ENCODE peak calls at places on chromosomes 1 and 21, in eight cellular contexts. Q is KG1; O is stimulated activated CD4-positive, alpha-beta T cell treated with anti-CD3 and anti-CD28 coated beads, Interleukin-2, amount 100 ng/mL, for 48 hours; S is GM20000; Y is nucleus accumbens; N is activated T-cell treated with anti-CD3 and anti-CD28 coated beads, Interleukin-2, amount 50 U/mL, for 72 hours; H is GM04503; X is stimulated activated CD8-positive, alpha-beta memory T cell treated with anti-CD3 and anti-CD28 coated beads, Interleukin-7, amount 100 ng/mL, for 1 hour. M is an unnamed sample.

GRCh38 chr1:47215713-47216112 is 16.3 kb downstream of the TAL1 start:
- DNase-seq in Q (no peak), O (no peak), S (no peak), Y (no peak), N (no peak), H (no peak), X (no peak), M (no peak)

GRCh38 chr1:4107291-4107690 is 207.2 kb upstream of the C1orf174 start:
- DNase-seq in Q (no peak), O (no peak), S (no peak), Y (no peak), N (no peak), H (no peak), X (no peak), M (no peak)

GRCh38 chr1:87215592-87215991 is 113.1 kb upstream of the LMO4 start:
- DNase-seq in Q (no peak), O (no peak), S (no peak), Y (no peak), N (no peak), H (no peak), X (no peak), M (no peak)

GRCh38 chr1:42340093-42340492 is 5.1 kb upstream of the FOXJ3 start:
- DNase-seq in Q (no peak), O (no peak), S (no peak), Y (no peak), N (no peak), H (no peak), X (no peak), M (no peak)

GRCh38 chr1:83508485-83509151 is 490.3 kb downstream of the TTLL7 start:
- DNase-seq in Q (peak), O (peak), S (peak), Y (no peak), N (peak), H (peak), X (no peak), M (peak)

GRCh38 chr1:43269627-43270375 is at the start of gene TMEM125:
- DNase-seq in Q (no peak), O (no peak), S (peak), Y (no peak), N (no peak), H (no peak), X (no peak), M (no peak)

GRCh38 chr1:210624722-210625121 is 296.0 kb downstream of the HHAT start:
- DNase-seq in Q (no peak), O (no peak), S (no peak), Y (peak), N (no peak), H (no peak), X (no peak), M (no peak)

GRCh38 chr1:232952514-232953175 is 2.2 kb downstream of the NTPCR start:
- DNase-seq in Q (no peak), O (peak), S (peak), Y (no peak), N (peak), H (no peak), X (no peak), M (no peak)

GRCh38 chr1:11422701-11423100 is 56.3 kb upstream of the DISP3 start:
- DNase-seq in Q (no peak), O (no peak), S (no peak), Y (no peak), N (no peak), H (no peak), X (no peak), M (no peak)

GRCh38 chr1:177567393-177567792 is 396.6 kb downstream of the BRINP2 start:
- DNase-seq in Q (no peak), O (no peak), S (no peak), Y (no peak), N (no peak), H (no peak), X (no peak), M (no peak)

GRCh38 chr1:189269011-189269410 is 1208.7 kb downstream of the BRINP3 start:
- DNase-seq in Q (no peak), O (no peak), S (no peak), Y (no peak), N (no peak), H (no peak), X (no peak), M (peak)

GRCh38 chr1:32335619-32335950 is 448 bp downstream of the MARCKSL1 start:
- DNase-seq in Q (no peak), O (no peak), S (peak), Y (no peak), N (no peak), H (no peak), X (no peak), M (no peak)

GRCh38 chr21:42298657-42299056 is 16.6 kb downstream of the TFF3 start:
- DNase-seq in Q (no peak), O (no peak), S (no peak), Y (no peak), N (no peak), H (no peak), X (no peak), M (no peak)

GRCh38 chr1:114956570-114956969 is 73.1 kb upstream of the TSHB start:
- DNase-seq in Q (no peak), O (no peak), S (no peak), Y (no peak), N (no peak), H (no peak), X (no peak), M (no peak)

GRCh38 chr1:163796394-163796821 is 474.7 kb downstream of the NUF2 start:
- DNase-seq in Q (no peak), O (no peak), S (no peak), Y (no peak), N (no peak), H (peak), X (no peak), M (no peak)

GRCh38 chr1:47709302-47710074 is 271.6 kb downstream of the FOXD2 start:
- DNase-seq in Q (no peak), O (no peak), S (peak), Y (no peak), N (peak), H (no peak), X (no peak), M (no peak)

GRCh38 chr1:98366343-98366742 is 295.2 kb upstream of the SNX7 start:
- DNase-seq in Q (no peak), O (no peak), S (no peak), Y (no peak), N (no peak), H (no peak), X (no peak), M (no peak)

GRCh38 chr1:84352298-84353106 is 45.8 kb upstream of the DNASE2B start:
- DNase-seq in Q (no peak), O (no peak), S (no peak), Y (no peak), N (no peak), H (no peak), X (no peak), M (no peak)

GRCh38 chr1:26861286-26861701 is 1.7 kb upstream of the SFN start:
- DNase-seq in Q (no peak), O (no peak), S (no peak), Y (no peak), N (no peak), H (no peak), X (no peak), M (no peak)

GRCh38 chr1:165717918-165718515 is 19.7 kb upstream of the ALDH9A1 start:
- DNase-seq in Q (peak), O (peak), S (peak), Y (peak), N (peak), H (no peak), X (no peak), M (no peak)

GRCh38 chr1:114388432-114389003 is 122.5 kb downstream of the TRIM33 start:
- DNase-seq in Q (no peak), O (no peak), S (no peak), Y (no peak), N (no peak), H (no peak), X (no peak), M (no peak)

GRCh38 chr1:210475806-210476205 is 147.1 kb downstream of the HHAT start:
- DNase-seq in Q (no peak), O (no peak), S (no peak), Y (no peak), N (no peak), H (no peak), X (no peak), M (no peak)

GRCh38 chr1:21297975-21298374 is 7.7 kb upstream of the ECE1 start:
- DNase-seq in Q (no peak), O (no peak), S (no peak), Y (no peak), N (no peak), H (no peak), X (no peak), M (no peak)

GRCh38 chr1:215648957-215649356 is 81.9 kb downstream of the KCTD3 start:
- DNase-seq in Q (no peak), O (no peak), S (no peak), Y (no peak), N (no peak), H (no peak), X (no peak), M (no peak)

GRCh38 chr1:243748706-243749283 is 101.2 kb downstream of the AKT3 start:
- DNase-seq in Q (peak), O (peak), S (peak), Y (peak), N (no peak), H (peak), X (no peak), M (peak)

GRCh38 chr1:108316545-108316944 is 72.7 kb upstream of the NBPF4 start:
- DNase-seq in Q (no peak), O (no peak), S (no peak), Y (no peak), N (no peak), H (no peak), X (no peak), M (no peak)

GRCh38 chr1:1162597-1163537 is 10.8 kb upstream of the TTLL10 start:
- DNase-seq in Q (no peak), O (no peak), S (no peak), Y (no peak), N (no peak), H (no peak), X (no peak), M (no peak)

GRCh38 chr1:164560076-164560475 is 1.1 kb downstream of the PBX1 start:
- DNase-seq in Q (no peak), O (no peak), S (no peak), Y (no peak), N (no peak), H (no peak), X (no peak), M (no peak)

GRCh38 chr21:34743831-34744230 is 75.0 kb downstream of the CLIC6 start:
- DNase-seq in Q (no peak), O (no peak), S (no peak), Y (no peak), N (no peak), H (peak), X (no peak), M (no peak)

GRCh38 chr1:235236128-235236527 is 75.1 kb upstream of the RBM34 start:
- DNase-seq in Q (no peak), O (no peak), S (no peak), Y (no peak), N (no peak), H (no peak), X (no peak), M (no peak)

GRCh38 chr1:154808909-154809262 is 61.2 kb downstream of the KCNN3 start:
- DNase-seq in Q (no peak), O (no peak), S (peak), Y (no peak), N (no peak), H (no peak), X (no peak), M (no peak)

GRCh38 chr1:231575472-231575871 is 47.0 kb downstream of the TSNAX start:
- DNase-seq in Q (no peak), O (no peak), S (no peak), Y (no peak), N (no peak), H (no peak), X (no peak), M (no peak)

GRCh38 chr1:192580351-192580962 is 4.9 kb downstream of the RGS1 start:
- DNase-seq in Q (no peak), O (no peak), S (peak), Y (no peak), N (no peak), H (no peak), X (no peak), M (no peak)

GRCh38 chr1:184882649-184883303 is 91.5 kb downstream of the NIBAN1 start:
- DNase-seq in Q (no peak), O (no peak), S (no peak), Y (no peak), N (peak), H (no peak), X (no peak), M (no peak)

GRCh38 chr1:157202331-157202730 is 64.1 kb upstream of the ETV3 start:
- DNase-seq in Q (no peak), O (no peak), S (no peak), Y (no peak), N (no peak), H (no peak), X (no peak), M (no peak)

GRCh38 chr1:78440381-78440793 is 50.4 kb upstream of the PTGFR start:
- DNase-seq in Q (no peak), O (no peak), S (no peak), Y (no peak), N (no peak), H (no peak), X (no peak), M (no peak)

GRCh38 chr1:246532519-246532918 is 25.4 kb upstream of the SMYD3 start:
- DNase-seq in Q (no peak), O (no peak), S (no peak), Y (no peak), N (no peak), H (no peak), X (no peak), M (no peak)

GRCh38 chr21:38945536-38946245 is 140.0 kb downstream of the ETS2 start:
- DNase-seq in Q (no peak), O (no peak), S (no peak), Y (no peak), N (no peak), H (no peak), X (no peak), M (no peak)

GRCh38 chr21:37762606-37763005 is 153.7 kb downstream of the KCNJ6 start:
- DNase-seq in Q (no peak), O (no peak), S (no peak), Y (no peak), N (no peak), H (no peak), X (no peak), M (no peak)

GRCh38 chr1:192225266-192225665 is 67.0 kb downstream of the RGS18 start:
- DNase-seq in Q (no peak), O (no peak), S (no peak), Y (no peak), N (no peak), H (no peak), X (no peak), M (no peak)

M was measured in SK-N-MC.